ENCODE peak calls at places on chromosomes 1 and 21, in ten cellular contexts. X, C, O, F, J, S, G, R, V and Z are unnamed samples.

GRCh38 chr1:223393275-223394214 is at the start of gene CCDC185:
- DNase-seq in X (no peak), C (no peak), O (no peak), F (no peak), J (no peak), S (peak), G (peak), R (no peak), V (no peak), Z (no peak)

GRCh38 chr1:89608627-89609338 is 24.1 kb upstream of the LRRC8C start:
- DNase-seq in X (no peak), C (no peak), O (no peak), F (no peak), J (no peak), S (no peak), G (no peak), R (no peak), V (no peak), Z (no peak)

GRCh38 chr1:94012686-94013330 is 103.6 kb upstream of the GCLM start:
- DNase-seq in X (no peak), C (no peak), O (no peak), F (peak), J (peak), S (no peak), G (no peak), R (peak), V (peak), Z (no peak)

GRCh38 chr1:153733970-153734369 is 6.1 kb downstream of the INTS3 start:
- DNase-seq in X (no peak), C (no peak), O (no peak), F (no peak), J (no peak), S (no peak), G (no peak), R (no peak), V (no peak), Z (no peak)

GRCh38 chr1:57061369-57061768 is 95.6 kb upstream of the C8B start:
- DNase-seq in X (peak), C (no peak), O (no peak), F (peak), J (no peak), S (no peak), G (no peak), R (peak), V (peak), Z (peak)

GRCh38 chr1:168098534-168099313 is 38.0 kb downstream of the GPR161 start:
- DNase-seq in X (no peak), C (no peak), O (no peak), F (no peak), J (no peak), S (no peak), G (no peak), R (no peak), V (no peak), Z (no peak)

GRCh38 chr1:157758018-157758417 is 18.9 kb downstream of the FCRL2 start:
- DNase-seq in X (no peak), C (no peak), O (no peak), F (no peak), J (no peak), S (no peak), G (no peak), R (no peak), V (no peak), Z (no peak)

GRCh38 chr1:234533975-234534876 is 55.2 kb upstream of the TARBP1 start:
- DNase-seq in X (peak), C (peak), O (no peak), F (peak), J (no peak), S (peak), G (no peak), R (peak), V (peak), Z (peak)

GRCh38 chr1:205927676-205928075 is 15.6 kb downstream of the SLC26A9 start:
- DNase-seq in X (no peak), C (no peak), O (no peak), F (no peak), J (no peak), S (no peak), G (no peak), R (no peak), V (no peak), Z (no peak)

GRCh38 chr1:20981903-20982695 is 194.6 kb downstream of the EIF4G3 start:
- DNase-seq in X (peak), C (peak), O (peak), F (peak), J (no peak), S (no peak), G (no peak), R (peak), V (peak), Z (peak)

GRCh38 chr21:34351786-34352241 is 12.0 kb upstream of the KCNE2 start:
- DNase-seq in X (peak), C (peak), O (no peak), F (peak), J (peak), S (no peak), G (peak), R (peak), V (peak), Z (peak)

GRCh38 chr1:35707253-35708178 is 11.2 kb downstream of the C1orf216 start:
- DNase-seq in X (no peak), C (no peak), O (no peak), F (no peak), J (peak), S (no peak), G (no peak), R (no peak), V (no peak), Z (peak)

GRCh38 chr21:17730782-17731181 is 88.4 kb downstream of the C21orf91 start:
- DNase-seq in X (peak), C (no peak), O (no peak), F (no peak), J (no peak), S (no peak), G (no peak), R (no peak), V (no peak), Z (no peak)
- H3K4me3 ChIP-seq in X (no peak), C (no peak), O (no peak), F (no peak), J (no peak), S (no peak), G (no peak), R (no peak), V (no peak), Z (no peak)

GRCh38 chr1:156489166-156489934 is 11.2 kb downstream of the MEF2D start:
- DNase-seq in X (no peak), C (no peak), O (no peak), F (no peak), J (peak), S (no peak), G (no peak), R (peak), V (no peak), Z (no peak)
- TF ChIP-seq CTCF in X (peak), C (peak), O (no peak), F (peak), J (peak), S (peak), G (no peak), R (peak), V (no peak), Z (peak)

GRCh38 chr1:206953126-206953525 is 6.9 kb upstream of the PIGR start:
- DNase-seq in X (no peak), C (no peak), O (no peak), F (no peak), J (no peak), S (no peak), G (no peak), R (no peak), V (no peak), Z (no peak)

GRCh38 chr1:206954616-206955342 is 8.5 kb upstream of the PIGR start:
- DNase-seq in X (no peak), C (no peak), O (no peak), F (no peak), J (no peak), S (no peak), G (no peak), R (no peak), V (no peak), Z (no peak)

GRCh38 chr1:206952182-206952581 is 5.9 kb upstream of the PIGR start:
- DNase-seq in X (no peak), C (no peak), O (no peak), F (no peak), J (no peak), S (no peak), G (peak), R (no peak), V (no peak), Z (no peak)

GRCh38 chr1:206955476-206956312 is 9.4 kb upstream of the PIGR start:
- DNase-seq in X (no peak), C (no peak), O (no peak), F (peak), J (no peak), S (no peak), G (no peak), R (no peak), V (peak), Z (no peak)

DNA sequence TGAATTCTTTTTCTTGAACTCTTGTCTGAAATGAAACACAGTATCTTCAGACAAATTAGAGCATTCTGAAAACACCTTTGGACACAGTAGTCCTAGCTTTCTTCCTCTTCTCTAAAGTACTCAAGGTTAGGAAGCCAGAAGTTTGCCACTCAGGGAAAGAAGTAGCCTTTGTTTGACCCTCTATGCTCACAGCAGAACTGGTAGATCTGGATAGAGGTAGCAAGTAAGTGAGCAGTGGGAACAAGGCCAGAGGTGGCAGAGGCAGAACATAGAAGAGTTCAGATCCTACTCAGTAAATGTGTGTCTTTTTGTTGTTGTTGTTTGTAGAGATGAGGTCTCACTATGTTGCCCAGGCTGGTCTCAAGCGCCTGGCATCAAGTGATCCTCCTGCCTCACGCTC is 7.4 kb upstream of the PIGR start:
- DNase-seq in X (no peak), C (no peak), O (no peak), F (no peak), J (no peak), S (no peak), G (no peak), R (no peak), V (no peak), Z (no peak)
- H3K4me3 ChIP-seq in X (no peak), C (no peak), O (no peak), F (no peak), J (no peak), S (no peak), G (no peak), R (no peak), V (no peak), Z (no peak)

GRCh38 chr1:7884757-7885156 is 31.9 kb upstream of the UTS2 start:
- DNase-seq in X (no peak), C (no peak), O (no peak), F (no peak), J (no peak), S (no peak), G (no peak), R (no peak), V (no peak), Z (no peak)
- TF ChIP-seq CTCF in X (no peak), C (no peak), O (no peak), F (no peak), J (no peak), S (no peak), G (no peak), R (no peak), V (no peak), Z (no peak)

DNA sequence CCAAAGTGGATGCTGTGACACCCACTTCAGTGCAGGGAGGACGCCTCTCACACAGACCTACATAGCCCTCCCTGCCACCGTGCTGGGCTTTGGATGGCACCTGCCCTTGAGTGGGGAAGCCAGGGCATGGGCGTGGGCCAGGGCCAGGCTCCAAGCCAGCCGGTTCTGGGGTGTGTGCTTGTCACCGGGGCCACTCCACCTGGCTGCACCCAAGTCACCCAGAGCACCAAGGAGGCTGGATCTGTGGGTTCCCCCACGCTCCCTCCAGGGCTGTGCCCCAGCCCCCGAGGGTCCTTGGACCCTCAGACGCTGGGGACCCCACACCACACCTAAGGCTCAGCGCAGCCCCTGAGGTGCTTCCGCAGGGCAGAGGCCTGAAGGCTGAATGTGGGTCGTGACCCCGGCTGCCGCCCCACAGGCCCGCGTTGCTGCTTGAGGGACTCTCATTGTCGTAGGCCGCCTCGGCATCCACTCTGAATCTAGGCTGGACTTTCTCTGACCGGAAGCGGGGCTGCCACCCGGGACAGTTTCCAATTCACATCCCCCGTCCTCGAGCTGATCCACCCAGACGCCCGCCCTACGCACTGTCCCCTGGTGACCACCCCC is 1.5 kb downstream of the MXRA8 start:
- DNase-seq in X (no peak), C (no peak), O (no peak), F (no peak), J (peak), S (no peak), G (no peak), R (no peak), V (no peak), Z (no peak)
- H3K4me3 ChIP-seq in X (peak), C (peak), O (peak), F (peak), J (peak), S (peak), G (no peak), R (peak), V (peak), Z (peak)

DNA sequence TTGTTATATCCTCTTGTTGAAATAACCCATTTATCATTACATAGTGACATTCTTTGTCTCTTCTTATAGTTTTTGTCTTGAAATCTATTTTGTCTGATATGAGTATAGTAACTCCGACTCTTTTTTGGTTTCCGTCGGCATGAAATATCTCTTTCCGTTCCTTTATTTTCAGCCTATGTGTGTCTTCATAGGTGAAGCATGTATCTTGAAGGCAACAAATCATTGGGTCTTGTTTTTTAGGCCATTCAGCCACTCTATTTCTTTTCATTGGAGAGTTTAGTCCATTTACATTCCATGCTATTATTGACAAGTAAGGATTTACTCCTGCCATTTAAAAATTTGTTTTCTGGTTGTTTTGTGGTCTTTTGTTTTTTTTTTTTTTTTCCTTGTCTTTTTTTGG is 441.9 kb upstream of the KAZN start:
- DNase-seq in X (no peak), C (no peak), O (no peak), F (no peak), J (no peak), S (no peak), G (no peak), R (no peak), V (no peak), Z (no peak)
- TF ChIP-seq CTCF in X (no peak), C (no peak), O (no peak), F (no peak), J (no peak), S (no peak), G (no peak), R (no peak), V (no peak), Z (no peak)

DNA sequence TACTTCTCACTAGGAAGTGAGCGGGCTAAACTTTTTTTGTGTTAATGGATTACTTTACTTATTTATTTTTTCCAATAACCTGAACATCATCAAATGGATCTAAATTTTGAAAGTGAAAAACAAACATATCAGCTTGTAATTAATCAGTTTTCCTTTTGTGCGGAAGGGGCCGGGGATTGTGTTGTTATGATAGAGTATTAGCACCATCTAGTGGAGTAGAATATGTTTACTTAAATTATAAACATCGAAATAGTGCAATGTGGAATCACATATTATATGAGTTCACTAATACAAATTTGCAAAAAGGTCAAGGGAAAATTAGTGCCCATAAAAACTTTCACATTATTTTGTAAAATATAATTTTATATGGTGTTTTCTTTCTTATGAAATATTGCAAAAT is 9.1 kb downstream of the CFH start:
- DNase-seq in X (peak), C (no peak), O (no peak), F (peak), J (no peak), S (no peak), G (peak), R (peak), V (peak), Z (no peak)
- H3K4me3 ChIP-seq in X (peak), C (peak), O (no peak), F (no peak), J (no peak), S (peak), G (peak), R (no peak), V (peak), Z (peak)

GRCh38 chr1:161179698-161180097 is 2.4 kb upstream of the B4GALT3 start:
- DNase-seq in X (no peak), C (no peak), O (no peak), F (no peak), J (no peak), S (peak), G (no peak), R (no peak), V (no peak), Z (no peak)

GRCh38 chr1:161175771-161176453 is 1.4 kb downstream of the B4GALT3 start:
- DNase-seq in X (no peak), C (no peak), O (no peak), F (no peak), J (no peak), S (no peak), G (no peak), R (no peak), V (no peak), Z (no peak)

GRCh38 chr1:161176468-161177111 is 717 bp downstream of the B4GALT3 start:
- DNase-seq in X (no peak), C (no peak), O (no peak), F (no peak), J (no peak), S (no peak), G (no peak), R (no peak), V (no peak), Z (no peak)

GRCh38 chr1:161177936-161178244 is 583 bp upstream of the B4GALT3 start:
- DNase-seq in X (no peak), C (no peak), O (no peak), F (no peak), J (no peak), S (no peak), G (no peak), R (no peak), V (no peak), Z (no peak)

DNA sequence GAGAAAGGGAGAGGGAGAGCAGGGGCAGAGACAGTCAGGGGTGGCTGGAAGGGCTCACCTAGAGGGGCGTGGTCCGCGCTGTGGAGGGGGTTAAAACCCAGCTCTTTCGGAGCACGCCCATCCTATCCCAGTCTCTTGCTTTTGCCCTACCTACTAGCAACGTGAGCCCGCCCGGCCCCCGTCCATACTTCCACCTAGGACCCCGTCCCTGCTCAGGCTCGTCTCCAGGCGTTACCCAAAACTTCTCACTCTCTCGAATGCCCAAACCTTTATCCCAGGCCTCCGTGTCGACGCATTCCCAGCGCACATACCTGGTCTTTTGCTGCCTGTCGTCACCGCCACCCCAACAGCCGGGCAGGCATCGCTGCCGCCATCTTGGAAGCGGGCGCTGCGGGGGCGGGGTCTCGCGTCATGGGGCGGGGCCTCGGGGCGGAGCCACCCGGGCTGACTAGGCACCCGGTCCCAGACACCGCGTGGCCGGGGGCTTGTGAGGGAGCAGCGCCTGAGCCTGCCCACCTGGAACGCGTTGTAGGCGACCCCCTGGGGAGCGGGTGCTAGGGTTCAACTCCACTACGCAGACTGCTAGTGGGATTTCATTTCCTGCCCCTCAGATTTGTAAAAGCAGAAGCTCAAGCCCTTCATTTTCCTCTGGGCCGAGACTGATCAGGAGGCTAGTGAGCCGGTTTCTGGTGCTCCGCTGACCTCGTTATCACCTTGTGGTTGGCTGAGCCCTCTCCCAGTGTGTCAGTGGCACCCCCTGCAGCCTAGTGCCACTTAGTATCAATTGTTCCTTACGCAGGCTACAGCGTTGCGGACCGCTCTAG is at the start of gene B4GALT3:
- DNase-seq in X (peak), C (peak), O (no peak), F (peak), J (peak), S (peak), G (peak), R (peak), V (peak), Z (peak)
- TF ChIP-seq CTCF in X (no peak), C (peak), O (no peak), F (no peak), J (peak), S (peak), G (no peak), R (no peak), V (no peak), Z (no peak)

DNA sequence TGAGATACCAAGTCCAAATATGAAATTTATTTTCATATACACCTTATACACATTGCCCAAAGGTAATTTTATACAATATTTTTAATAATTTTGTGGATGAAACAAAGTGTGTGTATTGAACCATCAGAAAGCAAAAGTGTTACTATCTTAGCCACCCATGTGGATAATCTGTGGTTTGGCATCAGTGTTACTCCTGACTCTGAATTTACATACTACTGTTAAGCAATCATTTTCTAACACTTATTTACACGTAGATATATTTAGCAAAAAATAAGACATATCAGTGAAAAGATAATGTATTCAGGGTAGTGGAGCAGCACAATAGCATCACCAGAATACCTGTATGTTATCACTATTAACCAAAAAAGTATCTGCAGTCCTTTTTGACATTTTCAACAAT is 23.8 kb downstream of the DENND2D start:
- DNase-seq in X (no peak), C (no peak), O (no peak), F (no peak), J (no peak), S (no peak), G (no peak), R (no peak), V (no peak), Z (no peak)
- H3K4me3 ChIP-seq in X (no peak), C (no peak), O (no peak), F (no peak), J (no peak), S (no peak), G (no peak), R (no peak), V (no peak), Z (no peak)